ENCODE peak calls at places on chromosomes 1 and 21, in seven cellular contexts. A is fibroblast of lung, N is IMR-90, Z is mammary epithelial cell, R is HepG2, W is K562, K is H9. Q is an unnamed sample. For H4K20me1 and H3K9me3, the result is how much of the 10 kb centered on the place peaks cover.

GRCh38 chr1:243658596-243659105 is 191.4 kb downstream of the AKT3 start:
- DNase-seq in Z (peak), R (no peak), N (no peak), W (no peak), K (no peak), A (peak), Q (no peak)

GRCh38 chr21:18384771-18385170 is 18.8 kb downstream of the TMPRSS15 start:
- DNase-seq in K (no peak), R (no peak), N (no peak), Z (peak), A (no peak), W (peak), Q (peak)

GRCh38 chr1:63913533-63913932 is 139.7 kb downstream of the ROR1 start:
- DNase-seq in A (no peak), K (no peak), Z (no peak), N (peak), W (no peak), R (no peak), Q (no peak)

GRCh38 chr1:243628476-243628907 is 221.6 kb downstream of the AKT3 start:
- DNase-seq in Z (no peak), A (no peak), N (peak), W (no peak), R (peak), K (no peak), Q (no peak)

GRCh38 chr1:31627301-31627929 is 9.9 kb downstream of the HCRTR1 start:
- DNase-seq in K (no peak), Z (peak), R (no peak), N (no peak), W (no peak), A (no peak), Q (no peak)

GRCh38 chr1:110603058-110603457 is 3.1 kb downstream of the KCNA2 start:
- DNase-seq in K (no peak), Z (no peak), R (no peak), N (no peak), W (no peak), A (no peak), Q (no peak)

GRCh38 chr1:15684468-15685283 is 556 bp downstream of the PLEKHM2 start:
- DNase-seq in N (no peak), W (peak), K (peak), R (no peak), Z (peak), A (peak), Q (peak)

GRCh38 chr1:84742653-84743052 is 52.4 kb upstream of the SSX2IP start:
- DNase-seq in N (peak), Z (peak), R (no peak), A (peak), K (no peak), W (no peak), Q (no peak)

GRCh38 chr1:181906631-181907030 is 154.9 kb downstream of the ZNF648 start:
- DNase-seq in W (peak), K (no peak), R (no peak), N (no peak), Z (no peak), A (no peak), Q (no peak)

GRCh38 chr1:21156019-21156418 is 20.7 kb downstream of the EIF4G3 start:
- DNase-seq in A (no peak), Z (no peak), W (no peak), R (no peak), N (no peak), K (no peak), Q (no peak)

GRCh38 chr1:15937706-15938168 is 38.2 kb downstream of the ZBTB17 start:
- DNase-seq in K (no peak), W (peak), Z (no peak), A (peak), R (no peak), N (peak), Q (no peak)

GRCh38 chr1:83857108-83857507 is 141.8 kb downstream of the TTLL7 start:
- DNase-seq in R (no peak), K (no peak), W (no peak), A (peak), N (peak), Z (no peak), Q (peak)

GRCh38 chr1:218957971-218958370 is 215.7 kb upstream of the LYPLAL1 start:
- DNase-seq in A (no peak), R (no peak), W (no peak), N (no peak), K (no peak), Z (no peak), Q (no peak)

GRCh38 chr1:221850788-221851187 is 108.9 kb upstream of the DUSP10 start:
- DNase-seq in A (no peak), K (no peak), Z (no peak), N (no peak), R (no peak), W (no peak), Q (no peak)

GRCh38 chr1:203796223-203796747 is 862 bp downstream of the ZBED6 start:
- DNase-seq in R (peak), K (peak), Z (peak), A (peak), W (peak), N (peak), Q (peak)

GRCh38 chr1:161139765-161140164 is 7.3 kb upstream of the DEDD start:
- DNase-seq in W (peak), A (no peak), N (peak), R (peak), K (no peak), Z (peak), Q (peak)

GRCh38 chr1:156401681-156402081 is 32.7 kb downstream of the RHBG start:
- DNase-seq in N (no peak), R (no peak), W (no peak), K (peak), Z (no peak), A (no peak), Q (no peak)

GRCh38 chr1:228486596-228487335 is 416 bp upstream of the RNF187 start:
- DNase-seq in Z (peak), W (peak), N (peak), A (peak), R (peak), K (peak), Q (peak)

GRCh38 chr1:26122988-26123973 is 11.7 kb downstream of the PDIK1L start:
- DNase-seq in A (peak), W (peak), K (no peak), N (peak), R (no peak), Z (peak), Q (no peak)

GRCh38 chr1:203028784-203029553 is 2.7 kb downstream of the PPFIA4 start:
- DNase-seq in N (no peak), R (no peak), A (no peak), W (peak), K (peak), Z (no peak), Q (no peak)

GRCh38 chr1:21854090-21854750 is 42.2 kb downstream of the LDLRAD2 start:
- DNase-seq in W (no peak), N (no peak), K (no peak), R (no peak), Z (no peak), A (no peak), Q (no peak)

GRCh38 chr21:36576441-36576840 is 96.5 kb upstream of the CLDN14 start:
- DNase-seq in N (no peak), W (no peak), R (no peak), Z (no peak), A (no peak), K (no peak), Q (no peak)

GRCh38 chr1:30738670-30739559 is 15.5 kb upstream of the MATN1 start:
- DNase-seq in K (no peak), N (no peak), Z (no peak), W (no peak), R (no peak), A (no peak), Q (no peak)

GRCh38 chr1:224718470-224719053 is 102.4 kb downstream of the CNIH3 start:
- DNase-seq in R (no peak), W (no peak), N (no peak), A (no peak), K (no peak), Z (no peak), Q (no peak)

GRCh38 chr1:48039088-48040049 is 42.2 kb upstream of the TRABD2B start:
- DNase-seq in K (no peak), N (peak), Z (peak), R (no peak), W (no peak), A (peak), Q (peak)

GRCh38 chr1:113041569-113042335 is 31.2 kb upstream of the LRIG2 start:
- DNase-seq in W (peak), N (no peak), A (no peak), Z (no peak), R (peak), K (no peak), Q (no peak)

GRCh38 chr1:114758251-114758832 is 558 bp upstream of the CSDE1 start:
- DNase-seq in R (peak), A (peak), W (no peak), Z (peak), N (no peak), K (no peak), Q (no peak)

GRCh38 chr1:154337253-154337894 is 12.0 kb downstream of the ATP8B2 start:
- DNase-seq in A (no peak), N (no peak), Z (no peak), W (no peak), R (no peak), K (no peak), Q (no peak)

GRCh38 chr1:41739061-41739955 is 179.4 kb downstream of the HIVEP3 start:
- DNase-seq in N (peak), K (no peak), A (no peak), Z (peak), W (no peak), R (no peak), Q (peak)

GRCh38 chr1:17551755-17552234 is 12.3 kb downstream of the ARHGEF10L start:
- DNase-seq in W (no peak), Z (no peak), K (no peak), R (no peak), N (peak), A (peak), Q (no peak)

GRCh38 chr1:203368624-203369451 is 17.9 kb upstream of the FMOD start:
- DNase-seq in N (peak), W (no peak), A (peak), K (no peak), R (no peak), Z (peak), Q (peak)

GRCh38 chr1:235648407-235648907 is 1.1 kb downstream of the GNG4 start:
- DNase-seq in K (no peak), A (no peak), N (no peak), Z (no peak), R (no peak), W (no peak), Q (peak)

GRCh38 chr1:41498809-41499208 is 14.3 kb upstream of the EDN2 start:
- DNase-seq in N (peak), R (no peak), K (no peak), A (peak), W (no peak), Z (peak), Q (no peak)

GRCh38 chr1:31064115-31064514 is 1.4 kb downstream of the PUM1 start:
- DNase-seq in A (no peak), K (no peak), R (peak), N (no peak), Z (no peak), W (peak), Q (no peak)

GRCh38 chr1:24300971-24301370 is 18.2 kb upstream of the GRHL3 start:
- DNase-seq in K (no peak), A (no peak), N (no peak), Z (peak), R (no peak), W (no peak), Q (no peak)

GRCh38 chr1:184242507-184242943 is 144.3 kb upstream of the C1orf21 start:
- DNase-seq in W (no peak), N (peak), A (peak), Z (no peak), R (no peak), K (no peak), Q (peak)

GRCh38 chr1:153447498-153448170 is 12.8 kb downstream of the S100A7 start:
- DNase-seq in R (no peak), W (no peak), K (no peak), A (peak), N (peak), Z (peak), Q (no peak)

GRCh38 chr1:209657140-209657879 is 5.1 kb upstream of the LAMB3 start:
- DNase-seq in A (no peak), K (no peak), Z (peak), R (no peak), W (peak), N (no peak), Q (no peak)

GRCh38 chr1:21149862-21150432 is 26.8 kb downstream of the EIF4G3 start:
- DNase-seq in Z (peak), W (no peak), R (no peak), K (no peak), A (peak), N (peak), Q (peak)

DNA sequence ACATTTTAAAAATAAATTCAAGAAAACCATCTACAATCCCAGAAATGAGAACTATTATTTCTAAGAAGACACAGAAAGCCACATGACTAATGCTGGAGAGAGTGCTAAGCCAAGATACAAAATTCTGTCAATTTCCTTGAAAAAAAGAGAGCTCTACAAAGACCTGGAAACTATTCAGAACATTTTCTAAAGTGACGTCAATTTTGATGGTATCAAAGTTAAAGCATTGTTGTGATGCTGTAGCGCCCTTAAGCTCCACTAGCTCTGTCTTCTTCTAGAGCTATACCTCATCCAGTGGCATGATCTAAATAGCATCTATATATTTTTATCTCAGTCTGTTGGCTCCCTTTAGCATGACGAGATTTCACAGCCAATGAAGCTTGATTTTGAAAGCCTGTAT is 73.9 kb downstream of the ODF2L start:
- DNase-seq in K (no peak), W (no peak), R (no peak), N (no peak), Z (no peak), A (no peak), Q (no peak)
- H3K27ac ChIP-seq in K (no peak), W (no peak), R (no peak), N (no peak), Z (no peak), A (no peak), Q (no peak)

GRCh38 chr21:44318489-44319285 is 18.8 kb downstream of the PFKL start:
- DNase-seq in A (no peak), N (no peak), Z (no peak), W (no peak), R (no peak), K (no peak), Q (no peak)
- H4K20me1 ChIP-seq in A (under half), N (under half), Z (under half), W (under half), R (under half), K (under half), Q (under half)

GRCh38 chr21:9763807-9764206 is 757.6 kb upstream of the TPTE start:
- DNase-seq in W (no peak), R (no peak), A (no peak), K (no peak), N (no peak), Z (no peak), Q (no peak)

GRCh38 chr21:9763306-9763705 is 758.1 kb upstream of the TPTE start:
- DNase-seq in R (no peak), A (no peak), Z (no peak), K (no peak), N (no peak), W (no peak), Q (no peak)

GRCh38 chr21:9772348-9772672 is 749.1 kb upstream of the TPTE start:
- DNase-seq in R (no peak), A (no peak), W (no peak), N (no peak), K (no peak), Z (no peak), Q (no peak)

GRCh38 chr21:9767592-9768375 is 753.6 kb upstream of the TPTE start:
- DNase-seq in Z (no peak), N (no peak), W (peak), K (no peak), R (no peak), A (no peak), Q (no peak)
- H3K9me3 ChIP-seq in Z (half or more), N (half or more), W (under half), K (half or more), R (half or more), A (under half), Q (under half)

DNA sequence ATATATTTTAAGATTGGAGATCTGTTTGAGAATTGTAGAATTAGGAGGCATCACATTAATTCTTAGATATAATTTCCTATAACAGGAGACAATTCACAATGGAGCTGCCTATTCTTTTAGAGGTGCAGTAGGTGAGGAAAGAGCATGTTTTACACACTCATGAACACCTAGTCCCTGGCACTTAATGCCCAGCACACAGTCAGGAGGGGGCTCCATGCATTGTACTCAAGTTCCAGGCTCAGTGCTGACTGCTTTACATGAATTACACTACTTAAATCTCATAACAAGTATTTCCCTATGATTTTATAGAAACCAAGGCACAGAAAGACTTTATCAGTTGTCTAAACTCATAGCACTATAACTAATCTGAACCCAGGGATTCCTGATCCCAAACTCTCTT is 360 bp upstream of the GBP3 start:
- DNase-seq in K (no peak), A (no peak), W (no peak), N (no peak), R (no peak), Z (no peak), Q (no peak)
- H3K27ac ChIP-seq in K (no peak), A (peak), W (no peak), N (peak), R (no peak), Z (peak), Q (peak)

GRCh38 chr1:32949519-32949918 is 15.1 kb downstream of the RNF19B start:
- DNase-seq in R (no peak), N (no peak), W (no peak), A (no peak), K (no peak), Z (no peak), Q (no peak)

GRCh38 chr1:32957017-32957416 is 7.6 kb downstream of the RNF19B start:
- DNase-seq in N (no peak), A (no peak), W (no peak), R (no peak), Z (no peak), K (no peak), Q (no peak)

GRCh38 chr1:32954183-32954582 is 10.4 kb downstream of the RNF19B start:
- DNase-seq in N (no peak), R (no peak), A (peak), Z (peak), W (no peak), K (no peak), Q (no peak)

GRCh38 chr1:32948905-32949304 is 15.7 kb downstream of the RNF19B start:
- DNase-seq in K (no peak), R (peak), Z (no peak), N (no peak), W (no peak), A (no peak), Q (peak)

GRCh38 chr1:32953495-32953894 is 11.1 kb downstream of the RNF19B start:
- DNase-seq in W (no peak), A (peak), R (no peak), N (peak), K (no peak), Z (peak), Q (no peak)
- H4K20me1 ChIP-seq in W (under half), A (under half), R (under half), N (under half), K (under half), Z (under half), Q (under half)

GRCh38 chr1:2986549-2987305 is 34.5 kb upstream of the ACTRT2 start:
- DNase-seq in A (no peak), R (no peak), W (no peak), Z (no peak), N (no peak), K (no peak), Q (no peak)

GRCh38 chr1:2983706-2984398 is 37.4 kb upstream of the ACTRT2 start:
- DNase-seq in Z (no peak), K (no peak), A (no peak), N (no peak), W (no peak), R (no peak), Q (no peak)

GRCh38 chr1:2984399-2985061 is 36.7 kb upstream of the ACTRT2 start:
- DNase-seq in N (no peak), Z (no peak), A (no peak), W (no peak), K (no peak), R (no peak), Q (no peak)

GRCh38 chr1:2985694-2986548 is 35.3 kb upstream of the ACTRT2 start:
- DNase-seq in R (no peak), K (no peak), N (no peak), W (no peak), Z (no peak), A (no peak), Q (no peak)

DNA sequence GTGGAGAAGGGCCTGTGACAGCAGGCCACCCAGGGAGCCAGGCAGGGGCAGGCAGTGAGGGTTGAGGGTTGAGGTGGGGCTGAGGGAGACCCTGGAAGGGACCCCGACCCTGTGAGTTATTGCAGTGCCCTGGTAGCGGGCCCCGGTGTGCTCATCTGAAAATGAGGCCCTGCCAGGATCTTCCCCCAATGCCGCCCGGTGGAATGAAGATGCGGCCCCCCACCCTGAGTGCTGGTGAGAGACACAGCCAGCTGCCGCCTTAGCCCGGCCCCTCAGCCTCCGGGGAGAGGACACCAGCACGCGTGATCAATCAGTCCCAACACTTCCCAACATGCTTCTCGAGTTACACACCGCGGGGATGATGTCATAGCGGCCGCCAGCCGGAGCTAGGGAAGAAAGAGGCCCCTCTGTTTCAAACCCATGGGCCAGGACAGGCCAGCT is 36.1 kb upstream of the ACTRT2 start:
- DNase-seq in N (no peak), A (no peak), R (no peak), K (no peak), W (no peak), Z (no peak), Q (no peak)
- H3K9me3 ChIP-seq in N (under half), A (under half), R (under half), K (half or more), W (under half), Z (under half), Q (under half)

GRCh38 chr21:31873275-31873695 is 465 bp downstream of the HUNK start:
- DNase-seq in R (no peak), A (no peak), K (peak), N (no peak), W (no peak), Z (no peak), Q (peak)
- H3K27ac ChIP-seq in R (no peak), A (no peak), K (no peak), N (peak), W (no peak), Z (no peak), Q (peak)

GRCh38 chr1:1255078-1255477 is 8.6 kb upstream of the C1QTNF12 start:
- DNase-seq in A (no peak), W (no peak), Z (no peak), K (no peak), R (no peak), N (no peak), Q (no peak)
- H4K20me1 ChIP-seq in A (under half), W (under half), Z (under half), K (under half), R (under half), N (under half), Q (under half)

GRCh38 chr1:78547081-78547480 is 56.3 kb downstream of the PTGFR start:
- DNase-seq in N (no peak), A (no peak), R (no peak), W (no peak), Z (no peak), K (no peak), Q (no peak)
- H3K9me3 ChIP-seq in N (under half), A (under half), R (under half), W (under half), Z (under half), K (under half), Q (under half)